ENCODE peak calls at places on chromosome 6, in six cellular contexts. X is IMR-90, Q is neuronal stem cell, I is H9, D is trophoblast cell, P is mesenchymal stem cell. B is an unnamed sample. For H3K79me1, the result is how much of the 10 kb centered on the place peaks cover.

GRCh38 chr6:11714798-11715285 is 63.8 kb downstream of the ADTRP start:
- DNase-seq in D (no peak), I (no peak), X (no peak), P (no peak), Q (no peak), B (no peak)

GRCh38 chr6:71289039-71289801 is 609 bp downstream of the OGFRL1 start:
- DNase-seq in P (peak), Q (peak), D (no peak), I (peak), X (no peak), B (peak)

GRCh38 chr6:48973486-48973885 is 489.6 kb downstream of the MMUT start:
- DNase-seq in I (no peak), D (no peak), P (no peak), Q (no peak), X (peak), B (no peak)

GRCh38 chr6:27163858-27164257 is 83.6 kb upstream of the PRSS16 start:
- DNase-seq in P (no peak), Q (no peak), I (no peak), D (no peak), X (no peak), B (no peak)

GRCh38 chr6:17719323-17720041 is 12.8 kb upstream of the NUP153 start:
- DNase-seq in D (peak), P (no peak), I (no peak), X (no peak), Q (no peak), B (no peak)

GRCh38 chr6:49555951-49556350 is 5.5 kb downstream of the C6orf141 start:
- DNase-seq in X (no peak), Q (no peak), I (no peak), D (no peak), P (no peak), B (no peak)

GRCh38 chr6:53725791-53726575 is 60.4 kb upstream of the KLHL31 start:
- DNase-seq in D (peak), I (peak), X (peak), Q (peak), P (peak), B (peak)

GRCh38 chr6:41942045-41942851 is 640 bp upstream of the CCND3 start:
- DNase-seq in X (peak), P (no peak), Q (no peak), I (no peak), D (peak), B (no peak)

GRCh38 chr6:132365319-132365907 is 35.9 kb downstream of the MOXD1 start:
- DNase-seq in P (peak), D (no peak), Q (peak), I (peak), X (no peak), B (no peak)

GRCh38 chr6:40541556-40542174 is 45.5 kb downstream of the LRFN2 start:
- DNase-seq in P (no peak), I (no peak), X (no peak), D (no peak), Q (no peak), B (no peak)

GRCh38 chr6:87197547-87197946 is 42.2 kb downstream of the ZNF292 start:
- DNase-seq in X (no peak), Q (no peak), P (no peak), I (no peak), D (no peak), B (no peak)

GRCh38 chr6:20693466-20694063 is 159.3 kb downstream of the CDKAL1 start:
- DNase-seq in D (no peak), I (no peak), Q (no peak), X (peak), P (peak), B (no peak)

GRCh38 chr6:46015119-46015968 is at the start of gene CLIC5:
- DNase-seq in X (no peak), I (peak), D (peak), Q (no peak), P (no peak), B (peak)

GRCh38 chr6:39223535-39223934 is 5.7 kb downstream of the KCNK5 start:
- DNase-seq in X (no peak), I (peak), P (no peak), D (no peak), Q (no peak), B (no peak)
- H3K79me1 ChIP-seq in X (under half), I (under half), P (under half), D (under half), Q (under half), B (under half)

GRCh38 chr6:148075352-148075751 is 267.3 kb upstream of the SASH1 start:
- DNase-seq in X (no peak), P (no peak), Q (no peak), D (no peak), I (no peak), B (no peak)

GRCh38 chr6:148074735-148075134 is 267.9 kb upstream of the SASH1 start:
- DNase-seq in X (no peak), I (no peak), P (no peak), Q (no peak), D (no peak), B (no peak)

GRCh38 chr6:148076046-148076445 is 266.6 kb upstream of the SASH1 start:
- DNase-seq in D (no peak), P (no peak), I (no peak), Q (no peak), X (no peak), B (no peak)

GRCh38 chr6:148069256-148069655 is 273.4 kb upstream of the SASH1 start:
- DNase-seq in X (no peak), Q (no peak), I (no peak), P (no peak), D (no peak), B (no peak)

GRCh38 chr6:148074291-148074690 is 268.3 kb upstream of the SASH1 start:
- DNase-seq in X (no peak), D (no peak), Q (no peak), P (no peak), I (no peak), B (no peak)
- H3K14ac ChIP-seq in X (no peak), D (no peak), Q (no peak), P (no peak), I (no peak), B (no peak)

DNA sequence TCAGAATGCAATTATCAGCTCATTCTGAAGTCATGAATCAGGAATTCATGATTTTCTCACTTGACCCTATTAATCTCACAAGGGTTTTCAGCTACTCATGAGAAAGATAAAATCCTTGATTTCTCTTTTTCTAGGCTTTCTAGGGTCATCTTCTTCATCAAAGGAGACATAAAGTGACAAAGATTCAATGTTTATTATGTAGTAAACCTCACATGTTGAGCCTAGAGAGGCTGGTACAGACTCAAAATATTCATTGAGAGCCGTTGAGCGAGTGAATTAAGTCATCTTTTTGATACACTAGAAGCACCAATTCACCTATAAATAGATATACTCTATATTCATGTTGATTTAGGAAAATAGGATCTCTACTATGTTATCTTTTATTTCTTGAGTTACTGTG is 104.8 kb upstream of the TRAF3IP2 start:
- DNase-seq in I (no peak), Q (no peak), D (no peak), X (no peak), P (no peak), B (no peak)
- H3K79me1 ChIP-seq in I (under half), Q (under half), D (under half), X (under half), P (under half), B (under half)

DNA sequence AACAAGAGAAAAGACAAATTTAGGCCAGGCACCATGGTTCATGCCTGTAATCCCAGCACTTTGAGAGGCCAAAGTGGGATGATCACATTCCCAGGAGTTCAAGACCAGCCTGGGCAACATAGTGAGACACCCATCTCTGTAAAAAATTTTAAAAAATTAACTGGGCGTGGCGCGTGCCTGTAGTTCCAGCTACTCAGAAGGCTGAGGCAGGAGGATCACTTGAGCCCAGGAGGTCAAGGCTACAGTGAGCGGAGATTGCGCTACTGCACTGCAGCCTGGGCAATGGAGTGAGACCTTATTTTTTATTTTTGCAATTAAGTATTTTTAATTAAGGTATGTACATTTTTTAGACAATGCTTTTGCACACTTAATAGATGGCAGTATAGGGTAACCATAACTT is 3.3 kb downstream of the MTHFD1L start:
- DNase-seq in I (no peak), X (no peak), D (peak), Q (no peak), P (no peak), B (no peak)
- H3K14ac ChIP-seq in I (no peak), X (no peak), D (no peak), Q (no peak), P (no peak), B (no peak)

GRCh38 chr6:43125119-43125518 is 46.0 kb upstream of the SRF start:
- DNase-seq in X (peak), I (no peak), D (no peak), P (peak), Q (no peak), B (no peak)
- H3K79me1 ChIP-seq in X (half or more), I (under half), D (half or more), P (under half), Q (under half), B (under half)

GRCh38 chr6:871503-871902 is 178.6 kb upstream of the EXOC2 start:
- DNase-seq in I (no peak), P (no peak), X (no peak), D (no peak), Q (no peak), B (no peak)
- H3K14ac ChIP-seq in I (no peak), P (no peak), X (no peak), D (no peak), Q (no peak), B (no peak)

GRCh38 chr6:159982726-159983506 is 14.0 kb downstream of the IGF2R start:
- DNase-seq in D (no peak), Q (no peak), X (peak), P (no peak), I (no peak), B (no peak)

GRCh38 chr6:159983641-159984080 is 14.8 kb downstream of the IGF2R start:
- DNase-seq in Q (no peak), D (no peak), P (peak), I (no peak), X (peak), B (no peak)

GRCh38 chr6:159981171-159981571 is 12.3 kb downstream of the IGF2R start:
- DNase-seq in D (no peak), I (no peak), Q (no peak), X (no peak), P (no peak), B (no peak)

GRCh38 chr6:159980474-159980873 is 11.6 kb downstream of the IGF2R start:
- DNase-seq in Q (no peak), X (no peak), I (no peak), D (no peak), P (no peak), B (no peak)

GRCh38 chr6:159981591-159982245 is 12.8 kb downstream of the IGF2R start:
- DNase-seq in Q (no peak), D (no peak), P (peak), I (no peak), X (peak), B (no peak)
- H3K79me1 ChIP-seq in Q (under half), D (under half), P (under half), I (under half), X (half or more), B (under half)

DNA sequence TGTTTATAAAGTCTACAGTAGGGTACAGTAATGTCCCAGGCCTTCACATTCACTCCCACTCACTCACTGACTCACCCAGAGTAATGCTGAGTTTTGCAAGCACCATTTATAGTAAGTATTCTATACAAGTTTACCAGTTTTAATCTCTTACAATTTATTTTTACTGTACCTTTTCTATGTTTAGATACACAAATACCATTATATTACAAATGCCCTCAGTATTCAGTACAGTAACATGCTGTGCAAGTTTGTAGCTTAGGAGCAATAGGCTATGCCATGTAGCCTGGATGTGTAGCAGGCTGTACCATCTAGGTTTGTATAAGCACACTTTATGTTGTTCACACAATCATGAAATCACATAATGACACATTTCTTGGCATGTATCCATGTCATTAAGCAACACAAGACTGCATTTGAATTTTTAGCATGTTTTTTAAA is 673.6 kb downstream of the CD109 start:
- DNase-seq in Q (no peak), P (peak), D (peak), X (peak), I (no peak), B (no peak)
- H3K14ac ChIP-seq in Q (no peak), P (no peak), D (no peak), X (no peak), I (no peak), B (no peak)